ENCODE peak calls at places on chromosomes 6 and 20, in six cellular contexts. A is left ventricle myocardium inferior, E is IMR-90, M is fibroblast of mammary gland, H is astrocyte of the spinal cord, S is LNCaP clone FGC. K is an unnamed sample.

GRCh38 chr6:5361371-5361770 is 100.1 kb downstream of the FARS2 start:
- DNase-seq in A (no peak), E (peak), M (peak), H (peak), S (no peak), K (peak)

GRCh38 chr20:37526839-37527637 is 638 bp downstream of the BLCAP start:
- DNase-seq in A (no peak), E (peak), M (peak), H (no peak), S (no peak), K (peak)

GRCh38 chr6:7219310-7219709 is 93.7 kb downstream of the SSR1 start:
- DNase-seq in A (no peak), E (peak), M (peak), H (peak), S (no peak), K (peak)

GRCh38 chr6:105646391-105646867 is 243.5 kb upstream of the PREP start:
- DNase-seq in A (no peak), E (peak), M (peak), H (peak), S (no peak), K (peak)

GRCh38 chr6:123316733-123317323 is 319.9 kb downstream of the TRDN start:
- DNase-seq in A (no peak), E (peak), M (peak), H (peak), S (no peak), K (peak)

GRCh38 chr6:33165581-33166258 is 26.5 kb downstream of the COL11A2 start:
- DNase-seq in A (no peak), E (no peak), M (no peak), H (no peak), S (no peak), K (no peak)

GRCh38 chr20:23820493-23820892 is 6.0 kb downstream of the CST2 start:
- DNase-seq in A (no peak), E (peak), M (peak), H (peak), S (no peak), K (no peak)

GRCh38 chr6:31729979-31730630 is 1.0 kb upstream of the DDAH2 start:
- DNase-seq in A (peak), E (peak), M (peak), H (peak), S (no peak), K (peak)

GRCh38 chr6:80205404-80205803 is 98.9 kb downstream of the BCKDHB start:
- DNase-seq in A (no peak), E (no peak), M (no peak), H (no peak), S (no peak), K (no peak)

GRCh38 chr6:45920819-45921511 is 94.7 kb downstream of the CLIC5 start:
- DNase-seq in A (no peak), E (no peak), M (no peak), H (no peak), S (no peak), K (no peak)

GRCh38 chr6:170147832-170148708 is 142.8 kb downstream of the DLL1 start:
- DNase-seq in A (no peak), E (no peak), M (no peak), H (no peak), S (no peak), K (no peak)
- H3K4me3 ChIP-seq in A (peak), E (no peak), M (no peak), H (no peak), S (no peak), K (no peak)

DNA sequence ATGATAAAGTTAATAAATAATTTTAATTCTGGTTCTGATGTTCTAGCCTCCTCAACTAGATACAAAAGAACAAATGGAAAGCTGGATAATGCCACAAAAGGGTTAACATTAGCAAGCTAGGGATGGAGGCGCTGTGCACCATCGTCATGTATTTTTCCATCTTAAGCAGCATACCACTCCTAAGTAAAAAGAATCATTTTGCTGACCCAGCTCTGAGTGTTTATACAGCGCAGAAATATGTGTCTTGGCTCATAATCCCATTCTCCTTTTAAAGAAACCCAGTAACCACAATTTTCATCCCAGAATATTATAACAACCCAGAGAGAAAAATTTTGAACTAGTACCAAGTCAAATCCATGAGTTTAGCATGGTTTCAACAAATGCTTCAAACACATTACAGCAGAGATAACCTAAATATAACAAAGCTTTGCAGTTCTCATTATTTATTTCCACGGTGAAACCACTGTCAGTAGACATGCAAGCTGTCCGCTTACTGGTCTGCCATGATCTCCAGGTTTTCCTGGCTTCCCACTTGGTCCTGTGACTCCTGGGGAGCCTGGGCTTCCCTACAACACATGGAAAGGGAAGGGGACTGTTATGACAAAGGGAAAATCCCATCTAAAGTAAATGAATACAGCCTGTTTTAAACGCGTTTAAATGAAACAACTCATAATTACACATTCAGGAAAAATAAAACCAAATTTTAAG is 111.1 kb downstream of the COL12A1 start:
- DNase-seq in A (no peak), E (peak), M (peak), H (peak), S (no peak), K (peak)
- TF ChIP-seq CTCF in A (no peak), E (peak), M (peak), H (peak), S (no peak), K (no peak)

GRCh38 chr6:36028088-36028886 is 679 bp downstream of the MAPK14 start:
- DNase-seq in A (peak), E (peak), M (peak), H (peak), S (no peak), K (no peak)

GRCh38 chr6:36027501-36028087 is at the start of gene MAPK14:
- DNase-seq in A (peak), E (peak), M (peak), H (peak), S (peak), K (peak)

GRCh38 chr6:36025932-36026327 is 1.5 kb upstream of the SLC26A8 start:
- DNase-seq in A (no peak), E (peak), M (peak), H (no peak), S (no peak), K (peak)

GRCh38 chr6:36025260-36025931 is 955 bp upstream of the SLC26A8 start:
- DNase-seq in A (no peak), E (peak), M (peak), H (peak), S (no peak), K (peak)

GRCh38 chr6:36024154-36024760 is at the start of gene SLC26A8:
- DNase-seq in A (no peak), E (no peak), M (no peak), H (no peak), S (no peak), K (no peak)
- H3K4me3 ChIP-seq in A (no peak), E (no peak), M (no peak), H (no peak), S (no peak), K (no peak)

DNA sequence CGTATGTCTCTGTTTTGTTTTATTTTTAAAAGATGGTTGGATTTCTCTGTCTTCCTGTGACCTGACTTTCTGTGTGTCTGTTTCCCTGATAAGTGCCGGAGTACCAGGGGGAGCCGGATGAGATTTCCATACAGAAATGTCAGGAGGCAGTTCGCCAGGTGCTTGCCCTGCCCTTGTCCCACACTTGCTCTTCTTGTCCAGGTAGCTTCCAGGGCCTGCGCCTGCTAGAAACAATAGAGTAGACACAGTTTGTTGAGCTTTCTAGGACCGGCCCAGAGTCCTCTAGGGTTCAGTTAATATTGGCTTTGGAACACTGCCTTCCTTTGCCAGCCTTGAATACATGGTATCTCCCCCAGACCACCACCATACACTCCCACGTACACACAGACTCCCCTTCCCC is 3.9 kb downstream of the ITPA start:
- DNase-seq in A (no peak), E (no peak), M (no peak), H (no peak), S (no peak), K (no peak)
- TF ChIP-seq CTCF in A (no peak), E (no peak), M (no peak), H (no peak), S (no peak), K (no peak)

DNA sequence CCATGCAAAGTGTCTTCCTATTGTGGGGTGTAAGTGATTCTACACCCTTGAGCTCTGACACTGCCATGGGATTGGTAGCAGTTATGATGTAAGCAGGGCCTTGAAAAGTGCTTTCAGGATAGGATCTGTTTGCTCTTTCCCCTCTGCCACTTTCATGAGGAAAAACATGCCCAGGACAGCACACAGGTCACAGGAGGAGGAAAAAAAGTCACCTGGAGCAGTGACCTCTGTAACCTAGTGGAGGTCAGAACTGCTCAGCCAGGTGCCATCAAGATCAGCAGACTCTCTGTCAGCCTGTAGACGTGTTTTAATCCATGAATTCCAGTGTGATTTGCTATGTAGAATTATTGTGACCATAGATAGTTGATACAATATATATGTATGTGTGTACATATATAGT is 92.7 kb upstream of the BMP2 start:
- DNase-seq in A (no peak), E (no peak), M (no peak), H (no peak), S (no peak), K (no peak)
- H3K4me3 ChIP-seq in A (no peak), E (no peak), M (no peak), H (no peak), S (no peak), K (no peak)

GRCh38 chr20:63957004-63957689 is 931 bp upstream of the UCKL1 start:
- DNase-seq in A (peak), E (peak), M (peak), H (peak), S (no peak), K (peak)
- TF ChIP-seq CTCF in A (no peak), E (no peak), M (no peak), H (peak), S (no peak), K (no peak)

GRCh38 chr20:32018269-32019155 is 8.3 kb downstream of the CCM2L start:
- DNase-seq in A (peak), E (no peak), M (no peak), H (no peak), S (peak), K (no peak)

GRCh38 chr20:32019563-32020463 is 9.6 kb downstream of the CCM2L start:
- DNase-seq in A (no peak), E (no peak), M (no peak), H (no peak), S (no peak), K (no peak)

GRCh38 chr20:32021091-32021490 is 10.9 kb downstream of the CCM2L start:
- DNase-seq in A (no peak), E (no peak), M (no peak), H (no peak), S (no peak), K (peak)

GRCh38 chr20:32019156-32019510 is 8.9 kb downstream of the CCM2L start:
- DNase-seq in A (no peak), E (no peak), M (no peak), H (no peak), S (no peak), K (no peak)

GRCh38 chr20:32017711-32018251 is 7.5 kb downstream of the CCM2L start:
- DNase-seq in A (no peak), E (no peak), M (no peak), H (no peak), S (peak), K (no peak)
- H3K4me3 ChIP-seq in A (no peak), E (no peak), M (no peak), H (no peak), S (peak), K (no peak)

DNA sequence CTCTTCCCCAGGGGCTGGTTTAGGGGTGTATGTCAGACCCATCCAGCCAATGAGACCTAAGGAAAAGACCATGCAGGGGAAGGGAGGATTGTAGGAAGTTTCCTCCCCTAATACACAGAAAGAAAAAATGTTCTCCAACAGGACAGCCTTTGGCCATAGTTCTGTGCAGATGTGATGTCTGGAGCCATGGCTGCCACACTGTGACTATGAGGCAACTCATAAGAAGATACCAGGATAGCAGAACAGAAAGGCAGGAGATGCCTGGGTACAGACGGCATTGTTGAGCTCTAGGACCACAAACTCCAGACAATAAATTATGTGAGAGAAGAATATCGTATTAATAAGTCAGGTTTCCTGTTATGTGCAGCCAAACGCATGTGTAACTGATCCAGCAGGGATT is 156.7 kb downstream of the PREX1 start:
- DNase-seq in A (no peak), E (no peak), M (no peak), H (no peak), S (no peak), K (no peak)
- TF ChIP-seq CTCF in A (no peak), E (no peak), M (no peak), H (no peak), S (no peak), K (no peak)